ENCODE peak calls at places on chromosomes 6 and 20, in four cellular contexts. One of them, this sample, is unnamed.

GRCh38 chr6:57190140-57190539 is 18.0 kb downstream of the BAG2 start:
- DNase-seq in foreskin keratinocyte: no peak
- DNase-seq in H54: no peak
- DNase-seq in fibroblast of villous mesenchyme: peak
- DNase-seq in this sample: no peak

GRCh38 chr6:135451617-135452190 is 45.8 kb downstream of the AHI1 start:
- DNase-seq in foreskin keratinocyte: no peak
- DNase-seq in H54: no peak
- DNase-seq in fibroblast of villous mesenchyme: peak
- DNase-seq in this sample: no peak

GRCh38 chr6:37560737-37561103 is 61.0 kb upstream of the CCDC167 start:
- DNase-seq in fibroblast of villous mesenchyme: no peak
- DNase-seq in foreskin keratinocyte: no peak
- DNase-seq in H54: no peak
- DNase-seq in this sample: no peak

GRCh38 chr6:16064687-16065086 is 64.2 kb upstream of the MYLIP start:
- DNase-seq in foreskin keratinocyte: no peak
- DNase-seq in fibroblast of villous mesenchyme: no peak
- DNase-seq in H54: no peak
- DNase-seq in this sample: no peak

GRCh38 chr6:35088281-35089215 is 52.6 kb downstream of the TCP11 start:
- DNase-seq in fibroblast of villous mesenchyme: no peak
- DNase-seq in H54: no peak
- DNase-seq in foreskin keratinocyte: no peak
- DNase-seq in this sample: no peak

GRCh38 chr6:111683126-111683525 is 77.4 kb upstream of the TRAF3IP2 start:
- DNase-seq in foreskin keratinocyte: no peak
- DNase-seq in fibroblast of villous mesenchyme: no peak
- DNase-seq in H54: no peak
- DNase-seq in this sample: no peak

GRCh38 chr6:11852061-11852619 is 73.5 kb upstream of the ADTRP start:
- DNase-seq in H54: no peak
- DNase-seq in fibroblast of villous mesenchyme: no peak
- DNase-seq in foreskin keratinocyte: no peak
- DNase-seq in this sample: no peak

GRCh38 chr20:11118802-11119380 is 445.1 kb upstream of the JAG1 start:
- DNase-seq in H54: no peak
- DNase-seq in fibroblast of villous mesenchyme: no peak
- DNase-seq in foreskin keratinocyte: peak
- DNase-seq in this sample: no peak

GRCh38 chr20:39829255-39829654 is 859.8 kb downstream of the MAFB start:
- DNase-seq in fibroblast of villous mesenchyme: peak
- DNase-seq in foreskin keratinocyte: no peak
- DNase-seq in H54: no peak
- DNase-seq in this sample: no peak

GRCh38 chr20:56957737-56958553 is 308.5 kb downstream of the BMP7 start:
- DNase-seq in fibroblast of villous mesenchyme: peak
- DNase-seq in H54: no peak
- DNase-seq in foreskin keratinocyte: no peak
- DNase-seq in this sample: no peak

GRCh38 chr20:8535403-8536003 is 403.4 kb downstream of the PLCB1 start:
- DNase-seq in H54: no peak
- DNase-seq in foreskin keratinocyte: no peak
- DNase-seq in fibroblast of villous mesenchyme: peak
- DNase-seq in this sample: no peak

GRCh38 chr6:151773382-151773781 is 34.1 kb upstream of the ESR1 start:
- DNase-seq in fibroblast of villous mesenchyme: no peak
- DNase-seq in foreskin keratinocyte: no peak
- DNase-seq in H54: no peak
- DNase-seq in this sample: no peak

GRCh38 chr6:136334465-136334846 is 44.8 kb upstream of the BCLAF1 start:
- DNase-seq in fibroblast of villous mesenchyme: no peak
- DNase-seq in H54: no peak
- DNase-seq in foreskin keratinocyte: no peak
- DNase-seq in this sample: no peak

GRCh38 chr6:30264731-30265130 is 51.5 kb upstream of the TRIM26 start:
- DNase-seq in foreskin keratinocyte: no peak
- DNase-seq in fibroblast of villous mesenchyme: no peak
- DNase-seq in H54: no peak
- DNase-seq in this sample: no peak

GRCh38 chr6:166488081-166488685 is 98.3 kb downstream of the RAMACL start:
- DNase-seq in foreskin keratinocyte: no peak
- DNase-seq in fibroblast of villous mesenchyme: peak
- DNase-seq in H54: no peak
- DNase-seq in this sample: peak

GRCh38 chr6:92538296-92538695 is 881.1 kb downstream of the EPHA7 start:
- DNase-seq in H54: no peak
- DNase-seq in fibroblast of villous mesenchyme: peak
- DNase-seq in foreskin keratinocyte: peak
- DNase-seq in this sample: no peak

GRCh38 chr20:23625236-23625964 is 12.4 kb downstream of the CST3 start:
- DNase-seq in foreskin keratinocyte: peak
- DNase-seq in H54: no peak
- DNase-seq in fibroblast of villous mesenchyme: peak
- DNase-seq in this sample: no peak

GRCh38 chr20:58627212-58628072 is 23.6 kb upstream of the STX16 start:
- DNase-seq in foreskin keratinocyte: no peak
- DNase-seq in H54: no peak
- DNase-seq in fibroblast of villous mesenchyme: no peak
- DNase-seq in this sample: peak

GRCh38 chr6:111080713-111081112 is 6.6 kb upstream of the SLC16A10 start:
- DNase-seq in foreskin keratinocyte: peak
- DNase-seq in fibroblast of villous mesenchyme: no peak
- DNase-seq in H54: no peak
- DNase-seq in this sample: no peak

GRCh38 chr6:33789550-33789895 is 593 bp upstream of the LEMD2 start:
- DNase-seq in foreskin keratinocyte: no peak
- DNase-seq in fibroblast of villous mesenchyme: no peak
- DNase-seq in H54: no peak
- DNase-seq in this sample: no peak

GRCh38 chr20:47272893-47273590 is 83.5 kb downstream of the ZMYND8 start:
- DNase-seq in H54: peak
- DNase-seq in foreskin keratinocyte: peak
- DNase-seq in fibroblast of villous mesenchyme: peak
- DNase-seq in this sample: peak

This sample was measured in stimulated activated naive B cell treated with anti-CD40 and anti-IgM and Interleukin-4, amounts not matched to agents 10 μg/mL and 1 μg/mL and 100 μg/mL, for 72 hours.